ENCODE peak calls at places on chromosomes 12 and 14, in eight cellular contexts. B is astrocyte of the spinal cord, V is neural progenitor cell, E is DMS79, J is activated T-cell treated with anti-CD3 and anti-CD28 coated beads for 48 hours, C is GM23248, R is epithelial cell of esophagus, L is NCI-H774. Z is an unnamed sample.

GRCh38 chr14:80906946-80907345 is 34.6 kb downstream of the CEP128 start:
- DNase-seq in V (no peak), L (no peak), R (no peak), B (no peak), E (no peak), J (no peak), C (peak), Z (peak)

GRCh38 chr14:61923348-61923747 is 161.1 kb downstream of the SNAPC1 start:
- DNase-seq in J (no peak), E (no peak), V (no peak), L (no peak), R (peak), B (peak), C (peak), Z (peak)

GRCh38 chr12:59736786-59737185 is 141.0 kb downstream of the SLC16A7 start:
- DNase-seq in L (no peak), E (no peak), J (no peak), C (peak), B (peak), R (peak), V (no peak), Z (peak)

GRCh38 chr12:45183263-45183662 is 32.6 kb upstream of the ANO6 start:
- DNase-seq in E (no peak), J (no peak), V (no peak), C (peak), B (peak), L (no peak), R (no peak), Z (peak)

GRCh38 chr14:101881426-101881825 is 82.9 kb upstream of the DYNC1H1 start:
- DNase-seq in L (no peak), B (no peak), C (no peak), E (no peak), V (no peak), J (no peak), R (no peak), Z (no peak)

GRCh38 chr12:131290255-131290959 is 336.7 kb downstream of the ADGRD1 start:
- DNase-seq in C (no peak), L (no peak), J (no peak), E (no peak), R (no peak), B (no peak), V (no peak), Z (no peak)

GRCh38 chr14:101077511-101078074 is 174.1 kb upstream of the RTL1 start:
- DNase-seq in J (no peak), B (no peak), R (peak), E (peak), L (no peak), C (peak), V (peak), Z (peak)

GRCh38 chr12:126358806-126359205 is 1293.6 kb downstream of the AACS start:
- DNase-seq in E (no peak), B (no peak), C (no peak), V (no peak), L (no peak), R (no peak), J (no peak), Z (no peak)

GRCh38 chr12:74441872-74442271 is 95.8 kb upstream of the ATXN7L3B start:
- DNase-seq in R (no peak), E (no peak), C (no peak), B (no peak), J (no peak), L (no peak), V (peak), Z (no peak)

GRCh38 chr12:50751921-50752721 is 11.8 kb upstream of the ATF1 start:
- DNase-seq in L (no peak), E (no peak), C (peak), B (peak), R (peak), J (no peak), V (no peak), Z (no peak)

GRCh38 chr12:127664901-127665300 is 602.1 kb upstream of the TMEM132C start:
- DNase-seq in V (no peak), B (no peak), E (no peak), L (no peak), R (no peak), C (peak), J (no peak), Z (no peak)

GRCh38 chr12:49912345-49912744 is 8.6 kb upstream of the FAIM2 start:
- DNase-seq in V (no peak), E (no peak), C (no peak), J (no peak), B (no peak), L (no peak), R (no peak), Z (no peak)

GRCh38 chr14:45267084-45267483 is 14.1 kb upstream of the MIS18BP1 start:
- DNase-seq in E (no peak), B (no peak), R (no peak), L (no peak), C (no peak), V (no peak), J (no peak), Z (no peak)

GRCh38 chr12:109492371-109492770 is 14.9 kb downstream of the UBE3B start:
- DNase-seq in B (no peak), L (no peak), V (no peak), C (no peak), R (no peak), J (no peak), E (no peak), Z (no peak)

Z was measured in GM03348.